ENCODE peak calls at places on chromosomes 7 and 10, in five cellular contexts. O is K562, H is AG09319, F is brain microvascular endothelial cell, Z is MM.1S. I is an unnamed sample.

GRCh38 chr10:14618669-14619068 is 156.0 kb downstream of the FAM107B start:
- DNase-seq in O (no peak), H (no peak), F (no peak), Z (no peak), I (no peak)

GRCh38 chr10:29590598-29591415 is 44.0 kb downstream of the SVIL start:
- DNase-seq in O (peak), H (peak), F (peak), Z (peak), I (no peak)

GRCh38 chr7:77685219-77685618 is 11.0 kb upstream of the RSBN1L start:
- DNase-seq in O (no peak), H (no peak), F (no peak), Z (peak), I (no peak)

GRCh38 chr7:37047260-37047659 is 323.0 kb upstream of the AOAH start:
- DNase-seq in O (no peak), H (no peak), F (no peak), Z (no peak), I (no peak)

GRCh38 chr10:78337646-78338391 is 304.2 kb downstream of the RPS24 start:
- DNase-seq in O (no peak), H (no peak), F (no peak), Z (no peak), I (no peak)

GRCh38 chr10:37101261-37101660 is 24.1 kb upstream of the ANKRD30A start:
- DNase-seq in O (no peak), H (no peak), F (no peak), Z (no peak), I (no peak)

GRCh38 chr7:54330216-54330800 is 211.9 kb upstream of the VSTM2A start:
- DNase-seq in O (no peak), H (no peak), F (no peak), Z (no peak), I (no peak)

GRCh38 chr10:36057180-36057579 is 415.1 kb upstream of the FZD8 start:
- DNase-seq in O (no peak), H (no peak), F (peak), Z (no peak), I (no peak)

GRCh38 chr7:125491137-125491536 is 561.5 kb upstream of the POT1 start:
- DNase-seq in O (no peak), H (no peak), F (no peak), Z (no peak), I (no peak)

GRCh38 chr10:113273877-113274829 is 278.7 kb upstream of the HABP2 start:
- DNase-seq in O (no peak), H (peak), F (no peak), Z (no peak), I (no peak)

GRCh38 chr7:82360591-82361386 is 82.8 kb downstream of the CACNA2D1 start:
- DNase-seq in O (no peak), H (no peak), F (no peak), Z (no peak), I (no peak)

DNA sequence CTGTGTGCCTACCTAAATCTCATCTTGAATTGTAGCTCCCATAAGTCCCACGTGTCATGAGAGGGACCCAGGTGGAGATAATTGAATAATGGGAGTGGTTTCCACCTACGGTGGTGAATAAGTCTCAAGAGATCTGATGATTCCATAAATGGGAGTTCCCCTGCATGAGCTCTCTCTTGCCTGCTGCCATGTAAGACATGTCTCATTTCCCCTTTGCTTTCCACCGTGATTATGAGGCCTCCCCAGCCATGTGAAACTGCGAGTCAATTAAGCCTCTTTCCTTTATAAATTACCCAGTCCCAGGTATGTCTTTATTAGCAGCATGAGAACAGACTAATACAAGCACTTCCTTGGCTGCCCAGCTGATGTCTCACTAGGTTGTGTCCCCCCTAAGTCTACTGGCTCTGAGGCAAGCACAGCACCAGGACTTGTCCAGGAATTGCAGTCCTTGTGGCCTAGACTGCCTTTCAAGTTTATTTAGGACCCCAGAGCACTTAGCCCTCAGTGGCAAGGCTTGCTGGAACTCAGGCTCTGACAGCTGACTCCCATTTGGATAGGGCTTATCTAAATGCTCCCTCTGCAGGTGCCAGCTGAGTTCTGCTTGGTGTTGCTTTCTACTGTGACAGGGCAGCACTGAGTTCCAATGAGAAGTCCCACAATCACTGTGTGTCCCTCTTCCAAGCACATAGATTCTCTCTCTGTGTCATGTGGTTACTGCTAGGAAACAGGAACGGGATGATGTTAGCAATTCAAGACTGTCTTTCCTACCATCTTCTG is 59.0 kb upstream of the TAS2R16 start:
- DNase-seq in O (no peak), H (no peak), F (no peak), Z (no peak), I (no peak)
- TF ChIP-seq CTCF in O (no peak), H (no peak), F (peak), Z (peak), I (no peak)

GRCh38 chr7:20653636-20654035 is 38.2 kb downstream of the ABCB5 start:
- DNase-seq in O (no peak), H (no peak), F (no peak), Z (no peak), I (no peak)

GRCh38 chr7:20650782-20651181 is 35.3 kb downstream of the ABCB5 start:
- DNase-seq in O (no peak), H (no peak), F (no peak), Z (no peak), I (no peak)

GRCh38 chr7:20647051-20647450 is 31.6 kb downstream of the ABCB5 start:
- DNase-seq in O (no peak), H (no peak), F (peak), Z (no peak), I (no peak)

GRCh38 chr7:20651960-20652544 is 36.6 kb downstream of the ABCB5 start:
- DNase-seq in O (no peak), H (no peak), F (peak), Z (peak), I (no peak)

DNA sequence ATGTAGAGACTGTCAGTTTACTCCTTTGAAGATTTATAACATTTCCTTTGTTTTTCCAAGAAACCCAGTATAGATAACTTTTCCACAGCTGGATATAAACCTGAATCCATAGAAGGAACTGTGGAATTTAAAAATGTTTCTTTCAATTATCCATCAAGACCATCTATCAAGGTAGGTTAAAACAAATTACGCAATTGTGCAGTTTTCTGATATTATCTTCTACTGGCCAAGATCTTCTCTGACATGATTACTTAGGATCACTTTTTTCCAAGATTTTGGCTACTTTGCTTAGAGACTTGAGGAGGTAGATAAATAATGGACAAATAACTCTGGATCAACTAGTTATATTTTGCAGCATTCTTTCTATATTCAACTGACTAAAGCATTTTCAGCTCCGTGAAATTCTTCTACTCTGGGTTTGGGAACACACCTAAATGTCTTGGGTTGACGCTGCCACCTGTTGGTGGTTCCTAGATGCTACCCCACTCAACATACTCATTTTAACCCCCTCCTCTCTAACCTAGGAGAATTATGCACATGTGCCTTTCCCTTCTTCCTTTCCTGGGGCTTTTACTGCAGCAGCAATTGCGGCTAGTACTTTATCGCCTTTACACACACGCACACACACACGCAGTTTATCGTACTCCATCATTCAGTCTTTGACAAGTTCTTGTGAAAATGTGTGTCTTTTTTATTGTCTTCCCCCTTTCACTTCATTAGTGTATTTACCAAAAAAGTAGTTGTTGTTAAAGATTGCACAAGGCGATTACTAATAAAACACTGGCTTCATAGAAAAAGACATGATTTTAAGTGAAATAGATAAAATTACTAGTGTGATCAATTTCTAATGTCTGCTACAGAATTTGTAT is 32.7 kb downstream of the ABCB5 start:
- DNase-seq in O (peak), H (no peak), F (no peak), Z (peak), I (no peak)
- TF ChIP-seq CTCF in O (peak), H (peak), F (peak), Z (peak), I (no peak)

DNA sequence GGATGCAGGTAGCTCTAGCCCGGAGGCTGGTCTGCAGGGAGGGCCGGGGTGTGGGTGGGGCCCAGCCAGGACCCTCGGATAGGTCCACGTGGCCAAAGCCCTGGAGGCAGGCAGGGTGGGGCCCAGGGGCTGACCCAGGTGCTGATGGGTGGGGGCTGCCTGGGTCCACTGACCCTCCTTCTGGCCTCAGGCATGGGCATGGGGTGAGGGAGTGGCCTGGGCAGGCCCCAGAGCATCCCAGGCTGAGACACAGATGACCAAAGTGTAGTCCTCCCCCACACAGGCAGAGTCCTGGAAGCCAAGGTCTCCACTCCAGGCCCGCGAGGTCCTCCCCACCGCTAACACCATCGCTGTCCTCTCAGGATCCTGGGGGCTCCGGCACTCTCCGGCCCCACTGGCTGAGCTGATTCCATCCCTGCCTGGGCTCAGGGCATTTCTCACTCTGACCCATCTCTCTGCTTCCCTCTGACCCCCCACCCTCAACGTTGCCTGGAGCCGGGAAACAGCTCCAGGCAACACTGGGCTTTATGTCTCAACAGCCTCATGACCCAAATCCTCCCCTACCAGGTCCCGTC is 20.7 kb upstream of the PPP2R2D start:
- DNase-seq in O (no peak), H (no peak), F (no peak), Z (no peak), I (no peak)
- TF ChIP-seq CTCF in O (no peak), H (no peak), F (no peak), Z (no peak), I (no peak)

DNA sequence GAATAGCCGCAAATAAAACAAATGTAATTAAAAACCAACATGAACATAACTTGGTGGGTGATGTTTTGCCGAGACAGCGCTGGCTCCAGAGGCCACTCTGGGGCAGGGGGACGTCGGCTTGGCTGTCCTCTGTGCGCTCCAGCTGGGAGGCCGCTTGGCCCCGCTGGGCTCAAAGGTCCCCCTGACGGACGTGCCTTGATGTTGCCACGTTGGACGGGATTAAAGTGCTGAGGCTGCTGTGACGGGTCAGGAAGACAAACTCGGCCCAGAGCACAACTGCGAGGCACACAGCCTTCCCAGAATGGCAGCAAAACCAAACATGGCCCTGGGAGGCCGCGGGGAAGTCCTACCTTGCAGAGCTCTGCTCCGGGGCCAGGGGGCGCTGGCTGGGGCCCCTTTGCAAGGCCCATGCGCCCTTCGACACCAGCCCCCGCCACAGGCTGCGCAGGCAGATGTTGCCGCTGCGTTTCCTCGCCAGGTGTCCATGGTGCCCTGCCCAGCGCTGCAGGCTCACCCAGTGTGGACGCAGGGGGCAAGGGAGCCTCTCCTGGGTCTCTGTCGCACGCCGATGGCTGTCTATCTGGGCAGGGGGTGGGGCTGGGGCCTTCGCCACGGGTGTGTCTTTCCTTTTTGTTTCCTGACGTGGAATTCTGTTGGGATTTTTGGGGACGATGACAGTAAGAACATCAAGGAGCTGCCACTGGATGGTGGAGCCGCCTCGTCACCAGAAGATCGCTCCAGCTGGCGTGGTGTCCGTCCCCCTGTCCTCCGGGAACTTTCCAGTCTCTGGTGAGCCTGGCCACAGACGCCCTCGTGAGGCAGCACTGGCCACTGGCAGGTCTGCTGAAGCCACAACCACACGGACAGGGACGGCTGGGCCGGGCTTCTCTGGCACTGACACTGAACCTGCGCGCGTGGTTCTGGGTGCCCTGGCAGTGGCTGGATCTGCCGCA is 99.6 kb upstream of the DIP2C start:
- DNase-seq in O (peak), H (peak), F (peak), Z (no peak), I (peak)
- TF ChIP-seq CTCF in O (peak), H (peak), F (peak), Z (no peak), I (no peak)

DNA sequence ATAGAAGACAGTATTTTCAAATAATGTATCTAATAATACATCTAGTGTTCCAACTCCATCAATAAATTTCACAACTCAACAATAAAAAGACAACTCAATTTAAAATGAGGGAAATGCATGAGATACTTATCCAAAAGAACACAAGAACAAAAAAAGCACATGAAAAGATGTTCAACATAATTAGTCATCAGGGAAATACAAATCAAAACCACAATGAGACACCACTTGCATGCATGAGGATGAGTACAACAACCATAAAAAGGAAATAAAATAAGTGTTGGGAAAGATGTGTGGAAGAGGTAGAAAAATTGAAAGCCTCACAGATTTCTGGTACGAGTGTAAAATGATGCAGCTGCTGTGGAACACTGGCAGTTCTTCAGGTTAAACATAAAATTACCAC is 111.6 kb upstream of the PTPRZ1 start:
- DNase-seq in O (no peak), H (no peak), F (no peak), Z (no peak), I (no peak)
- TF ChIP-seq CTCF in O (no peak), H (no peak), F (no peak), Z (no peak), I (no peak)

GRCh38 chr10:5089869-5090268 is 4.3 kb upstream of the AKR1C3 start:
- DNase-seq in O (no peak), H (no peak), F (peak), Z (peak), I (no peak)
- TF ChIP-seq CTCF in O (peak), H (peak), F (peak), Z (peak), I (no peak)

GRCh38 chr10:133309720-133310398 is 1.1 kb downstream of the ZNF511 start:
- DNase-seq in O (no peak), H (no peak), F (no peak), Z (no peak), I (no peak)

GRCh38 chr10:133310399-133310755 is 1.7 kb downstream of the ZNF511 start:
- DNase-seq in O (no peak), H (no peak), F (no peak), Z (no peak), I (no peak)

GRCh38 chr10:133307776-133308430 is 769 bp downstream of the TUBGCP2 start:
- DNase-seq in O (peak), H (no peak), F (peak), Z (peak), I (peak)

GRCh38 chr10:133308431-133309110 is at the start of the genes TUBGCP2 and ZNF511:
- DNase-seq in O (peak), H (peak), F (peak), Z (peak), I (peak)

DNA sequence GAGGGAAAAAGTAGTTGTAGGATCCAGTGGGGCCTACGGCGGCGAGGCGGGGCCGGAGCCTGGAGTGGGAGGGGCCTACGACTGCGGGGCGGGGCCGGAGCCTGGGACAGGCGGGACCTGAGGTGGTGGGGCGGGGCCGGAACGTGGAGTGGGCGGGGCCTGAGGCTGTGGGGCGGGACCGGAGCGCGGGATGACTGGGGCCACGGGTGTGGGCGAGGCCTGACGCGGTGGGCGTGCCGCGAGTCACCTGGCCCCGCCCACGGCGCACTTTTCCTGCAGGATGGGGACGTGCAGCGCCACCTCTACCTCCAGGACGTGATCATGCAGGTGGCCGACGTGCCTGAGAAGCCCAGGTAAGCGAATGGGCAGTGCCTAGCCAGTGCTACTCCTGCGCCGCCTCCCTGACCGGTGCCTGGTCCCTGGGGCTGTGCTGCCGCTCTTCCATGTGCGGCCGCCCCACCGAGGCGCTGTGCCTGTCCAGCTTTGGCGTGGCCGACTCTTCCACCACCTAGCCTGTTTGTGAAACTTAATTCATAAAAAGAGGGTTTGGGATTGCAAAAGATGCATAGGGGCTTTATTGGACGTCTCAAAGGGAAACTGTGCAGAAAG is 501 bp downstream of the ZNF511 start:
- DNase-seq in O (peak), H (peak), F (peak), Z (peak), I (peak)
- TF ChIP-seq CTCF in O (no peak), H (no peak), F (no peak), Z (no peak), I (no peak)